ENCODE peak calls at places on chromosomes 11 and 22, in six cellular contexts. One of them, this sample, is unnamed.

GRCh38 chr11:37571248-37571647 is 973.2 kb upstream of the RAG2 start:
- DNase-seq in H1: no peak
- DNase-seq in IMR-90: no peak
- DNase-seq in H9: no peak
- DNase-seq in trophoblast cell: no peak
- DNase-seq in mesenchymal stem cell: no peak
- DNase-seq in this sample: no peak

GRCh38 chr11:125287467-125288232 is 123.1 kb downstream of the PKNOX2 start:
- DNase-seq in mesenchymal stem cell: peak; percentile 29
- DNase-seq in IMR-90: peak; percentile 28
- DNase-seq in H9: no peak
- DNase-seq in H1: no peak
- DNase-seq in trophoblast cell: no peak
- DNase-seq in this sample: no peak

GRCh38 chr11:82810326-82810725 is 76.7 kb upstream of the FAM181B start:
- DNase-seq in H9: no peak
- DNase-seq in H1: no peak
- DNase-seq in IMR-90: no peak
- DNase-seq in trophoblast cell: no peak
- DNase-seq in mesenchymal stem cell: peak; percentile 8
- DNase-seq in this sample: no peak

GRCh38 chr11:9757809-9758675 is 94.2 kb downstream of the SWAP70 start:
- DNase-seq in IMR-90: peak; percentile 72
- DNase-seq in H1: peak; percentile 91
- DNase-seq in H9: peak; percentile 80
- DNase-seq in mesenchymal stem cell: peak; percentile 76
- DNase-seq in trophoblast cell: peak; percentile 79
- DNase-seq in this sample: peak; percentile 74

GRCh38 chr11:19938051-19938856 is 222.0 kb downstream of the DBX1 start:
- DNase-seq in H1: peak; percentile 79
- DNase-seq in mesenchymal stem cell: peak; percentile 70
- DNase-seq in trophoblast cell: peak; percentile 43
- DNase-seq in H9: peak; percentile 59
- DNase-seq in IMR-90: peak; percentile 54
- DNase-seq in this sample: no peak

GRCh38 chr11:76781861-76782500 is 1.2 kb upstream of the TSKU start:
- DNase-seq in trophoblast cell: no peak
- DNase-seq in H9: no peak
- DNase-seq in IMR-90: no peak
- DNase-seq in H1: no peak
- DNase-seq in mesenchymal stem cell: no peak
- DNase-seq in this sample: no peak

GRCh38 chr11:68211546-68211945 is 1.6 kb downstream of the KMT5B start:
- DNase-seq in IMR-90: no peak
- DNase-seq in H9: no peak
- DNase-seq in mesenchymal stem cell: no peak
- DNase-seq in trophoblast cell: no peak
- DNase-seq in H1: no peak
- DNase-seq in this sample: no peak

GRCh38 chr11:133797542-133797941 is 47.8 kb downstream of the SPATA19 start:
- DNase-seq in mesenchymal stem cell: no peak
- DNase-seq in trophoblast cell: no peak
- DNase-seq in IMR-90: no peak
- DNase-seq in H9: peak; percentile 19
- DNase-seq in H1: no peak
- DNase-seq in this sample: no peak

GRCh38 chr11:64357904-64358535 is 942 bp upstream of the RPS6KA4 start:
- DNase-seq in trophoblast cell: no peak
- DNase-seq in IMR-90: no peak
- DNase-seq in mesenchymal stem cell: peak; percentile 18
- DNase-seq in H9: no peak
- DNase-seq in H1: peak; percentile 51
- DNase-seq in this sample: no peak

GRCh38 chr11:113587318-113587739 is 112.1 kb upstream of the DRD2 start:
- DNase-seq in H1: no peak
- DNase-seq in H9: no peak
- DNase-seq in trophoblast cell: no peak
- DNase-seq in IMR-90: peak; percentile 4
- DNase-seq in mesenchymal stem cell: no peak
- DNase-seq in this sample: no peak

GRCh38 chr11:121460941-121461514 is 8.3 kb upstream of the SORL1-AS1 start:
- DNase-seq in trophoblast cell: no peak
- DNase-seq in mesenchymal stem cell: no peak
- DNase-seq in H9: no peak
- DNase-seq in H1: no peak
- DNase-seq in IMR-90: no peak
- DNase-seq in this sample: no peak

GRCh38 chr11:57647368-57647767 is 2.3 kb downstream of the YPEL4 start:
- DNase-seq in mesenchymal stem cell: no peak
- DNase-seq in IMR-90: no peak
- DNase-seq in H1: peak; percentile 73
- DNase-seq in trophoblast cell: no peak
- DNase-seq in H9: peak; percentile 50
- DNase-seq in this sample: no peak

GRCh38 chr11:47916361-47916841 is 64.0 kb upstream of the PTPRJ start:
- DNase-seq in H1: no peak
- DNase-seq in H9: no peak
- DNase-seq in trophoblast cell: peak; percentile 97
- DNase-seq in IMR-90: no peak
- DNase-seq in mesenchymal stem cell: peak; percentile 53
- DNase-seq in this sample: no peak

GRCh38 chr11:27395556-27396258 is 32.7 kb upstream of the CCDC34 start:
- DNase-seq in H1: no peak
- DNase-seq in trophoblast cell: peak; percentile 62
- DNase-seq in H9: no peak
- DNase-seq in mesenchymal stem cell: peak; percentile 78
- DNase-seq in IMR-90: peak; percentile 76
- DNase-seq in this sample: no peak

GRCh38 chr22:45546333-45547015 is 43.8 kb downstream of the FBLN1 start:
- DNase-seq in H9: no peak
- DNase-seq in H1: no peak
- DNase-seq in IMR-90: no peak
- DNase-seq in mesenchymal stem cell: no peak
- DNase-seq in trophoblast cell: no peak
- DNase-seq in this sample: no peak

GRCh38 chr22:35882226-35883027 is 146.2 kb downstream of the RBFOX2 start:
- DNase-seq in trophoblast cell: no peak
- DNase-seq in H1: no peak
- DNase-seq in H9: no peak
- DNase-seq in mesenchymal stem cell: no peak
- DNase-seq in IMR-90: peak; percentile 41
- DNase-seq in this sample: no peak

GRCh38 chr11:27200779-27201453 is 160.3 kb downstream of the BBOX1 start:
- DNase-seq in IMR-90: no peak
- DNase-seq in trophoblast cell: no peak
- DNase-seq in H1: no peak
- DNase-seq in H9: no peak
- DNase-seq in mesenchymal stem cell: no peak
- DNase-seq in this sample: no peak

GRCh38 chr11:29783506-29783905 is 233.3 kb downstream of the KCNA4 start:
- DNase-seq in mesenchymal stem cell: no peak
- DNase-seq in H9: no peak
- DNase-seq in IMR-90: no peak
- DNase-seq in H1: no peak
- DNase-seq in trophoblast cell: no peak
- DNase-seq in this sample: no peak

GRCh38 chr11:32448232-32448631 is 12.9 kb upstream of the WT1 start:
- DNase-seq in trophoblast cell: no peak
- DNase-seq in H9: no peak
- DNase-seq in IMR-90: no peak
- DNase-seq in mesenchymal stem cell: no peak
- DNase-seq in H1: no peak
- DNase-seq in this sample: no peak

GRCh38 chr11:128318856-128319474 is 268.4 kb downstream of the ETS1 start:
- DNase-seq in IMR-90: peak; percentile 44
- DNase-seq in H9: no peak
- DNase-seq in H1: no peak
- DNase-seq in mesenchymal stem cell: no peak
- DNase-seq in trophoblast cell: no peak
- DNase-seq in this sample: no peak

GRCh38 chr11:118448294-118448693 is 12.0 kb downstream of the KMT2A start:
- DNase-seq in H9: no peak
- DNase-seq in trophoblast cell: no peak
- DNase-seq in mesenchymal stem cell: peak; percentile 26
- DNase-seq in H1: no peak
- DNase-seq in IMR-90: peak; percentile 49
- DNase-seq in this sample: no peak

GRCh38 chr11:17828311-17828751 is 93.8 kb downstream of the KCNC1 start:
- DNase-seq in trophoblast cell: no peak
- DNase-seq in IMR-90: peak; percentile 59
- DNase-seq in H9: no peak
- DNase-seq in mesenchymal stem cell: peak; percentile 16
- DNase-seq in H1: no peak
- DNase-seq in this sample: no peak

GRCh38 chr22:39478461-39478860 is 21.6 kb downstream of the MGAT3 start:
- DNase-seq in H9: peak; percentile 69
- DNase-seq in H1: peak; percentile 85
- DNase-seq in IMR-90: peak; percentile 6
- DNase-seq in trophoblast cell: peak; percentile 18
- DNase-seq in mesenchymal stem cell: no peak
- DNase-seq in this sample: no peak

GRCh38 chr22:39471421-39472141 is 14.8 kb downstream of the MGAT3 start:
- DNase-seq in H9: no peak
- DNase-seq in IMR-90: peak; percentile 51
- DNase-seq in trophoblast cell: peak; percentile 73
- DNase-seq in mesenchymal stem cell: peak; percentile 76
- DNase-seq in H1: no peak
- DNase-seq in this sample: no peak

GRCh38 chr11:12274558-12275197 is 102.7 kb upstream of the PARVA start:
- DNase-seq in H9: peak; percentile 12
- DNase-seq in IMR-90: peak; percentile 73
- DNase-seq in H1: no peak
- DNase-seq in trophoblast cell: no peak
- DNase-seq in mesenchymal stem cell: no peak
- DNase-seq in this sample: no peak

GRCh38 chr22:39178206-39179111 is 26.0 kb upstream of the CBX7 start:
- DNase-seq in H9: no peak
- DNase-seq in trophoblast cell: no peak
- DNase-seq in IMR-90: peak; percentile 43
- DNase-seq in H1: no peak
- DNase-seq in mesenchymal stem cell: peak; percentile 41
- DNase-seq in this sample: no peak

GRCh38 chr11:91011503-91011902 is 788.7 kb upstream of the CHORDC1 start:
- DNase-seq in H1: no peak
- DNase-seq in trophoblast cell: no peak
- DNase-seq in IMR-90: no peak
- DNase-seq in H9: no peak
- DNase-seq in mesenchymal stem cell: no peak
- DNase-seq in this sample: no peak

GRCh38 chr22:48088226-48088625 is 1325.8 kb downstream of the TBC1D22A start:
- DNase-seq in IMR-90: no peak
- DNase-seq in trophoblast cell: no peak
- DNase-seq in H9: no peak
- DNase-seq in mesenchymal stem cell: no peak
- DNase-seq in H1: no peak
- DNase-seq in this sample: no peak

GRCh38 chr11:120403966-120404365 is 67.8 kb downstream of the ARHGEF12 start:
- DNase-seq in trophoblast cell: no peak
- DNase-seq in H9: no peak
- DNase-seq in IMR-90: no peak
- DNase-seq in H1: no peak
- DNase-seq in mesenchymal stem cell: no peak
- DNase-seq in this sample: no peak

GRCh38 chr22:35638408-35638807 is 9.8 kb upstream of the APOL6 start:
- DNase-seq in H1: no peak
- DNase-seq in trophoblast cell: peak; percentile 89
- DNase-seq in mesenchymal stem cell: peak; percentile 95
- DNase-seq in IMR-90: peak; percentile 90
- DNase-seq in H9: no peak
- DNase-seq in this sample: no peak

GRCh38 chr11:106276126-106276525 is 198.7 kb downstream of the AASDHPPT start:
- DNase-seq in H1: no peak
- DNase-seq in trophoblast cell: no peak
- DNase-seq in H9: no peak
- DNase-seq in IMR-90: peak; percentile 33
- DNase-seq in mesenchymal stem cell: no peak
- DNase-seq in this sample: no peak

GRCh38 chr11:108697872-108698473 is 33.1 kb downstream of the DDX10 start:
- DNase-seq in IMR-90: peak; percentile 82
- DNase-seq in H1: no peak
- DNase-seq in H9: peak; percentile 31
- DNase-seq in trophoblast cell: peak; percentile 49
- DNase-seq in mesenchymal stem cell: peak; percentile 75
- DNase-seq in this sample: peak; percentile 21
- H4K91ac ChIP-seq in IMR-90: peak overlapping the region; percentile 33
- H4K91ac ChIP-seq in H1: no peak overlapping the region
- H4K91ac ChIP-seq in H9: no peak overlapping the region
- H4K91ac ChIP-seq in trophoblast cell: no peak overlapping the region
- H4K91ac ChIP-seq in mesenchymal stem cell: no peak overlapping the region
- H4K91ac ChIP-seq in this sample: no peak overlapping the region

GRCh38 chr11:115958089-115959000 is 454.1 kb upstream of the CADM1 start:
- DNase-seq in IMR-90: no peak
- DNase-seq in H9: peak; percentile 50
- DNase-seq in mesenchymal stem cell: no peak
- DNase-seq in trophoblast cell: no peak
- DNase-seq in H1: no peak
- DNase-seq in this sample: no peak
- H3K4ac ChIP-seq in IMR-90: no peak overlapping the region
- H3K4ac ChIP-seq in H9: no peak overlapping the region
- H3K4ac ChIP-seq in mesenchymal stem cell: no peak overlapping the region
- H3K4ac ChIP-seq in trophoblast cell: no peak overlapping the region
- H3K4ac ChIP-seq in H1: no peak overlapping the region
- H3K4ac ChIP-seq in this sample: no peak overlapping the region

GRCh38 chr11:45075519-45075918 is 70.9 kb upstream of the PRDM11 start:
- DNase-seq in mesenchymal stem cell: no peak
- DNase-seq in IMR-90: no peak
- DNase-seq in H9: no peak
- DNase-seq in H1: no peak
- DNase-seq in trophoblast cell: no peak
- DNase-seq in this sample: no peak

GRCh38 chr11:45075952-45076351 is 70.5 kb upstream of the PRDM11 start:
- DNase-seq in IMR-90: no peak
- DNase-seq in H1: no peak
- DNase-seq in H9: no peak
- DNase-seq in trophoblast cell: no peak
- DNase-seq in mesenchymal stem cell: no peak
- DNase-seq in this sample: no peak

GRCh38 chr11:45078236-45079074 is 68.0 kb upstream of the PRDM11 start:
- DNase-seq in H1: no peak
- DNase-seq in IMR-90: no peak
- DNase-seq in mesenchymal stem cell: peak; percentile 91
- DNase-seq in H9: no peak
- DNase-seq in trophoblast cell: no peak
- DNase-seq in this sample: no peak

GRCh38 chr11:45079075-45079444 is 67.4 kb upstream of the PRDM11 start:
- DNase-seq in mesenchymal stem cell: peak; percentile 72
- DNase-seq in trophoblast cell: no peak
- DNase-seq in IMR-90: no peak
- DNase-seq in H9: no peak
- DNase-seq in H1: no peak
- DNase-seq in this sample: no peak

GRCh38 chr11:45076761-45077160 is 69.7 kb upstream of the PRDM11 start:
- DNase-seq in IMR-90: no peak
- DNase-seq in H9: no peak
- DNase-seq in trophoblast cell: no peak
- DNase-seq in mesenchymal stem cell: no peak
- DNase-seq in H1: no peak
- DNase-seq in this sample: no peak
- H4K91ac ChIP-seq in IMR-90: no peak overlapping the region
- H4K91ac ChIP-seq in H9: no peak overlapping the region
- H4K91ac ChIP-seq in trophoblast cell: no peak overlapping the region
- H4K91ac ChIP-seq in mesenchymal stem cell: no peak overlapping the region
- H4K91ac ChIP-seq in H1: no peak overlapping the region
- H4K91ac ChIP-seq in this sample: no peak overlapping the region

GRCh38 chr11:66480116-66480938 is at the start of gene DPP3:
- DNase-seq in H9: peak; percentile 99
- DNase-seq in IMR-90: peak; percentile 95
- DNase-seq in H1: peak; percentile 98
- DNase-seq in mesenchymal stem cell: peak; percentile 98
- DNase-seq in trophoblast cell: peak; percentile 95
- DNase-seq in this sample: peak; percentile 96
- H3K4ac ChIP-seq in H9: no peak within 1 kb of the TSS
- H3K4ac ChIP-seq in IMR-90: peak within 1 kb of the TSS; percentile 92
- H3K4ac ChIP-seq in H1: no peak within 1 kb of the TSS
- H3K4ac ChIP-seq in mesenchymal stem cell: peak within 1 kb of the TSS; percentile 97
- H3K4ac ChIP-seq in trophoblast cell: peak within 1 kb of the TSS; percentile 93
- H3K4ac ChIP-seq in this sample: peak within 1 kb of the TSS; percentile 39